ENCODE peak calls at places on chromosomes 11 and 22, in four cellular contexts. R is HepG2, L is GM12878, M is K562. Y is an unnamed sample.

GRCh38 chr22:20174785-20175596 is 24.1 kb upstream of the CCDC188 start:
- DNase-seq in R (no peak), L (no peak), M (no peak), Y (no peak)

GRCh38 chr22:33119044-33119443 is 60.9 kb upstream of the SYN3 start:
- DNase-seq in R (no peak), L (no peak), M (no peak), Y (no peak)

GRCh38 chr11:11157201-11157600 is 195.8 kb downstream of the CSNK2A3 start:
- DNase-seq in R (peak; percentile 33), L (no peak), M (peak; percentile 30), Y (peak; percentile 6)

GRCh38 chr11:1931326-1931725 is 11.8 kb downstream of the TNNT3 start:
- DNase-seq in R (no peak), L (no peak), M (no peak), Y (no peak)

GRCh38 chr11:72023335-72023734 is 24.6 kb downstream of the IL18BP start:
- DNase-seq in R (no peak), L (no peak), M (no peak), Y (no peak)

GRCh38 chr22:41028841-41029240 is 63.6 kb upstream of the EP300 start:
- DNase-seq in R (peak; percentile 64), L (no peak), M (no peak), Y (no peak)

GRCh38 chr22:48709453-48709852 is 1118.2 kb downstream of the BRD1 start:
- DNase-seq in R (no peak), L (no peak), M (no peak), Y (no peak)

GRCh38 chr22:20805972-20806471 is 32.1 kb downstream of the SERPIND1 start:
- DNase-seq in R (no peak), L (no peak), M (no peak), Y (no peak)

GRCh38 chr11:122226810-122227379 is 110.9 kb upstream of the BLID start:
- DNase-seq in R (no peak), L (no peak), M (no peak), Y (no peak)

GRCh38 chr22:42805016-42805997 is 51.8 kb downstream of the ARFGAP3 start:
- DNase-seq in R (peak; percentile 93), L (no peak), M (no peak), Y (peak; percentile 85)

GRCh38 chr22:23156286-23156685 is 11.0 kb downstream of the RAB36 start:
- DNase-seq in R (no peak), L (no peak), M (peak; percentile 57), Y (no peak)
- H2AFZ ChIP-seq in R (no peak overlapping the region), L (no peak overlapping the region), M (no peak overlapping the region), Y (no peak overlapping the region)

GRCh38 chr22:47295226-47295901 is 532.9 kb downstream of the TBC1D22A start:
- DNase-seq in R (no peak), L (no peak), M (no peak), Y (no peak)
- TF ChIP-seq MYC in R (no peak), L (no peak), M (no peak), Y (no peak)

GRCh38 chr11:9761441-9761945 is 97.6 kb downstream of the SWAP70 start:
- DNase-seq in R (no peak), L (no peak), M (no peak), Y (no peak)

GRCh38 chr11:9763301-9763700 is 99.4 kb downstream of the SWAP70 start:
- DNase-seq in R (no peak), L (no peak), M (no peak), Y (no peak)

GRCh38 chr11:9769621-9770020 is 105.7 kb downstream of the SWAP70 start:
- DNase-seq in R (no peak), L (no peak), M (no peak), Y (no peak)

GRCh38 chr11:9762531-9762930 is 98.7 kb downstream of the SWAP70 start:
- DNase-seq in R (no peak), L (no peak), M (no peak), Y (no peak)

DNA sequence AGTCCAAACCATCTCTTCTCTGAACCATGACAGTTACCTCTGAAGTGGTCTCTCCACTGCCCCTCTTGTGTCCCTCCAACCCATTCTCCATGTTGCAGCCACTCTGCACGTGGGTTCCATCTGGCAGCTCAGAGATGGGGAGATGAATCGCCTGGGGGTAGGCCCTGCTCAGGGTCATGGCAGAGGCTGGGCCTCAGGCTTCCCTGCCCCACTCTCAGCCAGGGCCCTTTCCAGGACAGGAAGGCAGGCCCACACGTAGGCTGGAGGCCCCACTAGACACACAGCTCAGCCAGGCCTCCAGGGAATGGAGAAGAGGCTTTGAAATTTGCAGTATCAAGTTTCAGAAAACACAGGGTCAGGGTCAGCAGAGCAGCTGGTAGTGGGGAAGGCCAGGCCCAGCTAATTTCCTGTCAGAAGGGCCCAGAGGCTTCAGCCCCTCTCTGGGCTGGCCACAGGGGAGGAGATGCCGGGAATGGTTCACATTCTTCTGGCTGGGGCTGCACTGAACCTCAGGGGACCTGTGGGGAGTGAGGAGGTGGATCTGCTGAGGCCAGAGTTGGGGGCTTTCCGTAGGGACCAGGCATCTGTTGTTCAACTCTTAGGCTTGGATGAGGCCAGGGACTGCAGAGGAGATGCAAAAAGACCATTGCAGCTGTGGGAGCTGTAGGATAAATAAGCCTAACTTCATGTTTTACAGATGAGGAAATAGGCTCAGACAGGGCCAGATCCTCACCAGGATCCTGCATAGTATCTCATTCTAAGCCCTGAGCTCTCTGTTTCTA is 101.6 kb downstream of the SWAP70 start:
- DNase-seq in R (peak; percentile 92), L (no peak), M (no peak), Y (peak; percentile 92)
- H2AFZ ChIP-seq in R (no peak overlapping the region), L (no peak overlapping the region), M (peak overlapping the region; percentile 9), Y (no peak overlapping the region)

GRCh38 chr11:61814242-61814957 is 2.4 kb downstream of the FADS1 start:
- DNase-seq in R (peak; percentile 41), L (no peak), M (no peak), Y (no peak)
- TF ChIP-seq MYC in R (no peak), L (no peak), M (no peak), Y (no peak)

DNA sequence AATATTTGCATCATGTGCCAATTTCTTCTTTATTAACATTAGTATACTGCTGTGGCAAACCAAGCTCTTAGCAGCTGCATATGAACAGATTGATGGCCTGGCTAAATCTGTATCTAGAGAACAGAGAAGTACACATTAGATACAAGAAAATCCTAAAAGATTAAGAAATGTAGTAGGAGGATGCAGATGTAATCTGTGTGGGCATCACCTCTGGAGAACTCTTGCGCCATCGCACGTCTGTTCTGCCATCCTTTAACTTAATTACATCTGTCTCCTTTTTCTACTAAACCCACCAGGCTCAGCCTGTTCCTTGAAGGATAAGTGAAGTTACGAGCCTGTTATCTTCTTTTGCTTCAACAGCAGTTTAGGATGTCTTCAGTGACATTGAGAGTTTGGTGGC is 196.4 kb upstream of the PITPNB start:
- DNase-seq in R (no peak), L (no peak), M (no peak), Y (no peak)
- H2AFZ ChIP-seq in R (no peak overlapping the region), L (no peak overlapping the region), M (no peak overlapping the region), Y (no peak overlapping the region)

GRCh38 chr11:84905411-84905810 is 721.7 kb downstream of the DLG2 start:
- DNase-seq in R (no peak), L (no peak), M (no peak), Y (no peak)
- TF ChIP-seq MYC in R (no peak), L (no peak), M (no peak), Y (no peak)